ENCODE peak calls at places on chromosomes 2 and 18, in seven cellular contexts. U is A172; F is SHP77; V is CD8-positive, alpha-beta T cell; P is CD8-positive, alpha-beta memory T cell; I is epithelial cell of esophagus; R is hypothalamus. Z is an unnamed sample.
A peak's percentile ranks its signal among the peaks of the same experiment; 100 is the strongest.

GRCh38 chr18:78724214-78724834 is 255.3 kb upstream of the SALL3 start:
- DNase-seq in U (no peak), F (no peak), V (no peak), P (no peak), I (no peak), R (no peak), Z (no peak)

GRCh38 chr2:149483004-149483605 is 104.5 kb downstream of the MMADHC start:
- DNase-seq in U (no peak), F (no peak), V (no peak), P (no peak), I (no peak), R (no peak), Z (no peak)

GRCh38 chr2:45902952-45903351 is 251.5 kb downstream of the PRKCE start:
- DNase-seq in U (no peak), F (no peak), V (no peak), P (no peak), I (no peak), R (no peak), Z (no peak)

GRCh38 chr2:40300391-40300790 is 151.5 kb downstream of the SLC8A1 start:
- DNase-seq in U (no peak), F (no peak), V (no peak), P (no peak), I (no peak), R (no peak), Z (no peak)

GRCh38 chr2:14628906-14629305 is 3.6 kb upstream of the LRATD1 start:
- DNase-seq in U (peak; percentile 29), F (no peak), V (no peak), P (no peak), I (peak; percentile 95), R (no peak), Z (no peak)

GRCh38 chr2:135951071-135951583 is 34.3 kb downstream of the DARS1 start:
- DNase-seq in U (no peak), F (no peak), V (no peak), P (no peak), I (no peak), R (no peak), Z (no peak)

GRCh38 chr2:16381511-16381910 is 284.1 kb downstream of the CYRIA start:
- DNase-seq in U (no peak), F (no peak), V (no peak), P (no peak), I (no peak), R (no peak), Z (no peak)

GRCh38 chr2:174939046-174939445 is 66.1 kb downstream of the CHN1 start:
- DNase-seq in U (peak; percentile 82), F (no peak), V (no peak), P (no peak), I (peak; percentile 57), R (no peak), Z (no peak)

GRCh38 chr2:45612741-45613140 is 1.7 kb upstream of the SRBD1 start:
- DNase-seq in U (no peak), F (no peak), V (no peak), P (no peak), I (peak; percentile 42), R (no peak), Z (no peak)

GRCh38 chr2:102708847-102709559 is 52.8 kb upstream of the TMEM182 start:
- DNase-seq in U (peak; percentile 70), F (no peak), V (no peak), P (no peak), I (peak; percentile 92), R (no peak), Z (no peak)

GRCh38 chr2:75102011-75102410 is 97.3 kb downstream of the TACR1 start:
- DNase-seq in U (no peak), F (no peak), V (no peak), P (no peak), I (no peak), R (no peak), Z (no peak)

GRCh38 chr18:78587626-78588600 is 391.7 kb upstream of the SALL3 start:
- DNase-seq in U (no peak), F (no peak), V (no peak), P (no peak), I (no peak), R (no peak), Z (no peak)

GRCh38 chr18:75088622-75089211 is 120.2 kb downstream of the PTGR3 start:
- DNase-seq in U (no peak), F (no peak), V (no peak), P (no peak), I (no peak), R (no peak), Z (no peak)

GRCh38 chr2:100796499-100797100 is 23.3 kb upstream of the NPAS2 start:
- DNase-seq in U (no peak), F (no peak), V (no peak), P (no peak), I (peak; percentile 62), R (no peak), Z (no peak)

GRCh38 chr18:57353137-57353939 is 981 bp downstream of the ST8SIA3 start:
- DNase-seq in U (no peak), F (peak; percentile 85), V (no peak), P (no peak), I (no peak), R (peak; percentile 34), Z (peak; percentile 63)

GRCh38 chr18:70334728-70335329 is 46.0 kb downstream of the SOCS6 start:
- DNase-seq in U (no peak), F (peak; percentile 67), V (no peak), P (no peak), I (peak; percentile 90), R (no peak), Z (no peak)